ENCODE peak calls at places on chromosome 15, in seven cellular contexts. Y is breast epithelium, J is tibial nerve, H is pancreas, X is fibroblast of lung, A is neural progenitor cell, U is SJCRH30. I is an unnamed sample. For H3K4me1, the result is how much of the 10 kb centered on the place peaks cover.

GRCh38 chr15:100893261-100893963 is 13.8 kb downstream of the ALDH1A3 start:
- DNase-seq in Y (no peak), J (no peak), H (no peak), X (no peak), A (no peak), U (no peak), I (no peak)

GRCh38 chr15:29568840-29569532 is 253.3 kb downstream of the TJP1 start:
- DNase-seq in Y (no peak), J (no peak), H (peak), X (peak), A (peak), U (no peak), I (no peak)

GRCh38 chr15:86611392-86612040 is 531.8 kb downstream of the AGBL1 start:
- DNase-seq in Y (no peak), J (no peak), H (no peak), X (peak), A (no peak), U (no peak), I (no peak)

GRCh38 chr15:57820119-57820518 is 113.6 kb downstream of the POLR2M start:
- DNase-seq in Y (no peak), J (no peak), H (no peak), X (peak), A (no peak), U (peak), I (no peak)

GRCh38 chr15:74956648-74957300 is at the start of gene RPP25:
- DNase-seq in Y (peak), J (peak), H (peak), X (peak), A (peak), U (no peak), I (peak)

GRCh38 chr15:91055548-91056331 is 33.3 kb upstream of the VPS33B start:
- DNase-seq in Y (no peak), J (peak), H (peak), X (peak), A (peak), U (peak), I (no peak)

GRCh38 chr15:61199681-61200080 is 29.4 kb downstream of the RORA start:
- DNase-seq in Y (no peak), J (no peak), H (no peak), X (no peak), A (no peak), U (no peak), I (no peak)

GRCh38 chr15:88858934-88859333 is 36.4 kb downstream of the HAPLN3 start:
- DNase-seq in Y (no peak), J (no peak), H (no peak), X (no peak), A (no peak), U (no peak), I (no peak)

GRCh38 chr15:33292718-33293307 is 18.0 kb upstream of the RYR3 start:
- DNase-seq in Y (no peak), J (peak), H (peak), X (peak), A (peak), U (peak), I (peak)

GRCh38 chr15:77032647-77033416 is 37.9 kb downstream of the PSTPIP1 start:
- DNase-seq in Y (peak), J (peak), H (peak), X (no peak), A (no peak), U (no peak), I (no peak)

GRCh38 chr15:63381301-63382192 is at the start of gene CA12:
- DNase-seq in Y (peak), J (no peak), H (peak), X (peak), A (peak), U (peak), I (no peak)

GRCh38 chr15:81492303-81492702 is 118.3 kb upstream of the TMC3 start:
- DNase-seq in Y (no peak), J (no peak), H (no peak), X (peak), A (no peak), U (peak), I (no peak)

GRCh38 chr15:64246364-64247189 is 83.8 kb upstream of the PPIB start:
- DNase-seq in Y (no peak), J (no peak), H (no peak), X (peak), A (no peak), U (peak), I (no peak)

GRCh38 chr15:42267286-42267685 is 5.7 kb upstream of the GANC start:
- DNase-seq in Y (no peak), J (no peak), H (no peak), X (no peak), A (no peak), U (no peak), I (no peak)

GRCh38 chr15:47822066-47822465 is 104.8 kb downstream of the SEMA6D start:
- DNase-seq in Y (no peak), J (no peak), H (no peak), X (no peak), A (no peak), U (no peak), I (no peak)

GRCh38 chr15:30962659-30963058 is 28.8 kb downstream of the MTMR10 start:
- DNase-seq in Y (no peak), J (no peak), H (no peak), X (no peak), A (no peak), U (no peak), I (no peak)

GRCh38 chr15:97653896-97654295 is 306.6 kb upstream of the ARRDC4 start:
- DNase-seq in Y (no peak), J (no peak), H (no peak), X (no peak), A (no peak), U (no peak), I (no peak)

GRCh38 chr15:38563723-38564519 is 693 bp downstream of the RASGRP1 start:
- DNase-seq in Y (peak), J (peak), H (peak), X (peak), A (peak), U (peak), I (peak)

GRCh38 chr15:91116379-91117067 is 16.5 kb downstream of the SV2B start:
- DNase-seq in Y (no peak), J (no peak), H (no peak), X (peak), A (no peak), U (no peak), I (no peak)

GRCh38 chr15:101428758-101429157 is 60.7 kb downstream of the PCSK6 start:
- DNase-seq in Y (no peak), J (no peak), H (no peak), X (no peak), A (no peak), U (no peak), I (no peak)

GRCh38 chr15:29050870-29051269 is 165.1 kb downstream of the APBA2 start:
- DNase-seq in Y (no peak), J (no peak), H (no peak), X (peak), A (no peak), U (no peak), I (no peak)

GRCh38 chr15:67146875-67147381 is 81.5 kb downstream of the SMAD3 start:
- DNase-seq in Y (no peak), J (no peak), H (no peak), X (peak), A (peak), U (peak), I (no peak)

GRCh38 chr15:62391565-62392262 is 226.6 kb upstream of the C2CD4B start:
- DNase-seq in Y (peak), J (peak), H (peak), X (peak), A (peak), U (peak), I (peak)

GRCh38 chr15:32956006-32956405 is 238.2 kb downstream of the GREM1 start:
- DNase-seq in Y (no peak), J (no peak), H (no peak), X (peak), A (peak), U (peak), I (no peak)

GRCh38 chr15:99651023-99651807 is 82.0 kb downstream of the LYSMD4 start:
- DNase-seq in Y (no peak), J (no peak), H (no peak), X (peak), A (no peak), U (no peak), I (no peak)

GRCh38 chr15:57345584-57345983 is 30.7 kb upstream of the CGNL1 start:
- DNase-seq in Y (no peak), J (no peak), H (no peak), X (no peak), A (peak), U (peak), I (no peak)

GRCh38 chr15:89958107-89958805 is 42.9 kb upstream of the ZNF710 start:
- DNase-seq in Y (peak), J (no peak), H (peak), X (no peak), A (no peak), U (no peak), I (no peak)

GRCh38 chr15:66707310-66708160 is 5.5 kb downstream of the SMAD6 start:
- DNase-seq in Y (no peak), J (no peak), H (peak), X (peak), A (peak), U (no peak), I (no peak)

GRCh38 chr15:70907784-70908471 is 15.3 kb downstream of the LRRC49 start:
- DNase-seq in Y (no peak), J (no peak), H (no peak), X (no peak), A (peak), U (no peak), I (no peak)

GRCh38 chr15:40941528-40942336 is 11.5 kb upstream of the CHAC1 start:
- DNase-seq in Y (peak), J (peak), H (peak), X (peak), A (peak), U (peak), I (peak)

GRCh38 chr15:40942865-40943264 is 10.4 kb upstream of the CHAC1 start:
- DNase-seq in Y (no peak), J (no peak), H (no peak), X (no peak), A (no peak), U (no peak), I (no peak)

GRCh38 chr15:40942337-40942854 is 10.9 kb upstream of the CHAC1 start:
- DNase-seq in Y (no peak), J (no peak), H (no peak), X (no peak), A (no peak), U (no peak), I (no peak)

GRCh38 chr15:40939909-40940801 is 11.0 kb downstream of the DLL4 start:
- DNase-seq in Y (no peak), J (no peak), H (no peak), X (no peak), A (no peak), U (no peak), I (no peak)

GRCh38 chr15:40941078-40941527 is 12.0 kb downstream of the DLL4 start:
- DNase-seq in Y (no peak), J (no peak), H (no peak), X (no peak), A (peak), U (peak), I (no peak)
- H3K4me1 ChIP-seq in Y (under half), J (under half), H (under half), X (under half), A (under half), U (under half), I (under half)

GRCh38 chr15:34334676-34335075 is 2.9 kb downstream of the SLC12A6 start:
- DNase-seq in Y (no peak), J (no peak), H (no peak), X (no peak), A (no peak), U (no peak), I (no peak)
- H3K4me3 ChIP-seq in Y (peak), J (no peak), H (no peak), X (peak), A (no peak), U (no peak), I (peak)

GRCh38 chr15:72229076-72229946 is 1.7 kb downstream of the PKM start:
- DNase-seq in Y (no peak), J (no peak), H (no peak), X (peak), A (no peak), U (no peak), I (peak)

GRCh38 chr15:72230197-72231065 is 559 bp downstream of the PKM start:
- DNase-seq in Y (peak), J (peak), H (peak), X (peak), A (peak), U (peak), I (peak)

GRCh38 chr15:72229947-72230196 is 1.1 kb downstream of the PKM start:
- DNase-seq in Y (no peak), J (no peak), H (no peak), X (no peak), A (no peak), U (no peak), I (peak)

GRCh38 chr15:72227720-72228119 is 3.3 kb downstream of the PKM start:
- DNase-seq in Y (no peak), J (no peak), H (no peak), X (no peak), A (no peak), U (no peak), I (no peak)

DNA sequence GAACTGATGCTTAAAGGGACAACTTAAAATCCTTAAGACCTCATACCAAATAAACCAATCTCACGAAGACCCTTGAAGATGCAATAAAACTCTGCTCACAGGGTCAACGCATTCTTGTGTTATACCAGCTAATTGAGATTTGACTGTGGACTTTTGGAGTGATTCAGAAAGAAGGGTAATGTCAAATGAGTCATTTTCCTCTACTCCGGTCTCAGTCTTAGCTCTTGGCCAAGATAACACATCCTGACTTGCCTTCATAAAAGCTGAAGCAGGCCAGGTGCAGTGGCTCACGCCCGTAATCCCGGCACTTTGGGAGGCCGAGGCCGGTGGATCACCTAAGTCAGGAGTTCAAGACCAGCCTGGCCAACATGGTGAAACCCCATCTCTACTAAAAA is 3.8 kb downstream of the PKM start:
- DNase-seq in Y (no peak), J (no peak), H (no peak), X (peak), A (no peak), U (no peak), I (no peak)
- H3K4me1 ChIP-seq in Y (under half), J (under half), H (under half), X (under half), A (under half), U (under half), I (half or more)

GRCh38 chr15:59399465-59400102 is 26.9 kb upstream of the MYO1E start:
- DNase-seq in Y (no peak), J (no peak), H (no peak), X (no peak), A (no peak), U (no peak), I (no peak)

GRCh38 chr15:59401810-59402569 is 29.3 kb upstream of the MYO1E start:
- DNase-seq in Y (no peak), J (no peak), H (no peak), X (no peak), A (no peak), U (peak), I (no peak)

GRCh38 chr15:59396660-59397059 is 24.0 kb upstream of the MYO1E start:
- DNase-seq in Y (no peak), J (no peak), H (no peak), X (no peak), A (no peak), U (no peak), I (no peak)

GRCh38 chr15:59398220-59398619 is 25.5 kb upstream of the MYO1E start:
- DNase-seq in Y (no peak), J (no peak), H (no peak), X (no peak), A (no peak), U (no peak), I (no peak)

GRCh38 chr15:59400103-59400813 is 27.6 kb upstream of the MYO1E start:
- DNase-seq in Y (no peak), J (no peak), H (no peak), X (no peak), A (peak), U (no peak), I (no peak)
- H3K4me3 ChIP-seq in Y (no peak), J (no peak), H (no peak), X (no peak), A (no peak), U (no peak), I (no peak)

GRCh38 chr15:51796777-51797474 is 32.5 kb upstream of the TMOD3 start:
- DNase-seq in Y (no peak), J (no peak), H (no peak), X (no peak), A (no peak), U (no peak), I (no peak)
- H3K4me1 ChIP-seq in Y (under half), J (under half), H (under half), X (under half), A (under half), U (under half), I (under half)

I was measured in CD8-positive, alpha-beta T cell.